ENCODE peak calls at places on chromosome 12, in ten cellular contexts. P, B, S, J, A, E, W, U, Y and M are unnamed samples.

GRCh38 chr12:168201-168600 is 45.8 kb downstream of the SLC6A12 start:
- DNase-seq in P (no peak), B (no peak), S (no peak), J (peak; percentile 71), A (no peak), E (no peak), W (no peak), U (no peak), Y (no peak), M (no peak)

GRCh38 chr12:131894981-131895639 is 688 bp downstream of the ULK1 start:
- DNase-seq in P (no peak), B (peak; percentile 50), S (no peak), J (peak; percentile 80), A (no peak), E (peak; percentile 22), W (no peak), U (no peak), Y (no peak), M (no peak)

GRCh38 chr12:52389313-52390207 is 4.1 kb upstream of the KRT84 start:
- DNase-seq in P (no peak), B (no peak), S (no peak), J (no peak), A (no peak), E (no peak), W (no peak), U (no peak), Y (no peak), M (no peak)

GRCh38 chr12:117105902-117106301 is 6.7 kb upstream of the TESC start:
- DNase-seq in P (peak; percentile 34), B (no peak), S (no peak), J (no peak), A (no peak), E (no peak), W (no peak), U (peak; percentile 42), Y (no peak), M (no peak)

GRCh38 chr12:52126050-52126604 is 46.6 kb downstream of the SMIM41 start:
- DNase-seq in P (no peak), B (no peak), S (no peak), J (no peak), A (no peak), E (no peak), W (no peak), U (no peak), Y (no peak), M (no peak)

GRCh38 chr12:68336754-68337343 is 4.7 kb upstream of the MDM1 start:
- DNase-seq in P (no peak), B (no peak), S (no peak), J (no peak), A (no peak), E (no peak), W (no peak), U (no peak), Y (no peak), M (no peak)

GRCh38 chr12:58248599-58248998 is 307.2 kb downstream of the ATP23 start:
- DNase-seq in P (no peak), B (no peak), S (no peak), J (no peak), A (no peak), E (no peak), W (no peak), U (no peak), Y (no peak), M (no peak)

GRCh38 chr12:90682398-90682797 is 272.6 kb downstream of the CCER1 start:
- DNase-seq in P (no peak), B (no peak), S (no peak), J (no peak), A (no peak), E (peak; percentile 52), W (no peak), U (no peak), Y (no peak), M (no peak)

GRCh38 chr12:95351745-95352144 is 122.2 kb upstream of the METAP2 start:
- DNase-seq in P (no peak), B (no peak), S (no peak), J (no peak), A (no peak), E (no peak), W (no peak), U (no peak), Y (no peak), M (no peak)

GRCh38 chr12:126258190-126258589 is 1193.0 kb downstream of the AACS start:
- DNase-seq in P (no peak), B (no peak), S (no peak), J (no peak), A (no peak), E (no peak), W (no peak), U (no peak), Y (no peak), M (no peak)

GRCh38 chr12:124695861-124696260 is 128.4 kb upstream of the NCOR2 start:
- DNase-seq in P (no peak), B (no peak), S (no peak), J (no peak), A (no peak), E (no peak), W (no peak), U (no peak), Y (no peak), M (no peak)

GRCh38 chr12:25397001-25397400 is 146.3 kb upstream of the KRAS start:
- DNase-seq in P (no peak), B (no peak), S (no peak), J (no peak), A (no peak), E (no peak), W (no peak), U (no peak), Y (no peak), M (no peak)

GRCh38 chr12:34398706-34399630 is 376.7 kb downstream of the ALG10 start:
- DNase-seq in P (no peak), B (peak; percentile 41), S (peak; percentile 9), J (peak; percentile 51), A (no peak), E (no peak), W (no peak), U (no peak), Y (peak; percentile 1), M (no peak)

GRCh38 chr12:57216931-57217871 is 607 bp downstream of the NXPH4 start:
- DNase-seq in P (no peak), B (no peak), S (no peak), J (no peak), A (no peak), E (peak; percentile 42), W (no peak), U (peak; percentile 23), Y (peak; percentile 49), M (peak; percentile 39)